ENCODE peak calls at places on chromosomes 13 and 19, in four cellular contexts. W is PC-3, M is mammary epithelial cell, F is GM23338. K is an unnamed sample.

GRCh38 chr13:30866692-30867669 is 39.1 kb upstream of the MEDAG start:
- DNase-seq in F (no peak), W (no peak), M (no peak), K (no peak)

GRCh38 chr19:42109896-42110295 is 22.4 kb downstream of the POU2F2 start:
- DNase-seq in M (no peak), W (no peak), F (no peak), K (no peak)

GRCh38 chr13:46181799-46182490 is at the start of gene LCP1:
- DNase-seq in M (peak; percentile 10), W (peak; percentile 83), F (peak; percentile 16), K (peak; percentile 87)

GRCh38 chr13:24008679-24009078 is 111.4 kb upstream of the C1QTNF9B start:
- DNase-seq in F (no peak), M (no peak), W (peak; percentile 6), K (no peak)

GRCh38 chr13:30998548-30999140 is 66.2 kb downstream of the TEX26 start:
- DNase-seq in M (peak; percentile 21), W (no peak), F (no peak), K (no peak)

GRCh38 chr19:50341091-50341564 is 12.0 kb upstream of the KCNC3 start:
- DNase-seq in F (no peak), M (no peak), W (no peak), K (no peak)

GRCh38 chr19:53511933-53512374 is 26.0 kb upstream of the ZNF331 start:
- DNase-seq in W (peak; percentile 63), M (peak; percentile 43), F (peak; percentile 96), K (peak; percentile 29)

GRCh38 chr19:58520257-58520599 is 618 bp upstream of the ZBTB45 start:
- DNase-seq in M (no peak), F (no peak), W (no peak), K (no peak)

GRCh38 chr13:31769581-31769980 is 30.3 kb downstream of the RXFP2 start:
- DNase-seq in W (no peak), F (no peak), M (no peak), K (no peak)

GRCh38 chr19:40803857-40804782 is 5.1 kb downstream of the EGLN2 start:
- DNase-seq in M (no peak), F (peak; percentile 56), W (peak; percentile 10), K (no peak)

GRCh38 chr19:41323430-41324125 is 13.6 kb downstream of the CCDC97 start:
- DNase-seq in F (peak; percentile 37), W (peak; percentile 72), M (no peak), K (no peak)

GRCh38 chr13:75222031-75222430 is 259.9 kb downstream of the TBC1D4 start:
- DNase-seq in F (no peak), M (peak; percentile 12), W (no peak), K (no peak)

GRCh38 chr13:33284916-33285315 is 639 bp downstream of the STARD13 start:
- DNase-seq in M (peak; percentile 44), F (no peak), W (peak; percentile 53), K (peak; percentile 41)

GRCh38 chr13:43469791-43470190 is 317.0 kb downstream of the ENOX1 start:
- DNase-seq in M (no peak), W (no peak), F (no peak), K (no peak)

GRCh38 chr13:91946498-91947070 is 548.2 kb downstream of the GPC5 start:
- DNase-seq in M (peak; percentile 0), F (peak; percentile 78), W (peak; percentile 23), K (no peak)

GRCh38 chr19:40369797-40370196 is 20.2 kb downstream of the HIPK4 start:
- DNase-seq in M (no peak), F (no peak), W (no peak), K (no peak)

GRCh38 chr13:30698488-30699005 is 36.8 kb upstream of the ALOX5AP start:
- DNase-seq in W (no peak), F (no peak), M (no peak), K (no peak)

GRCh38 chr13:89812856-89813255 is 1534.6 kb upstream of the MIR17HG start:
- DNase-seq in W (no peak), M (no peak), F (no peak), K (no peak)

GRCh38 chr19:4304509-4305252 is at the start of gene FSD1:
- DNase-seq in W (peak; percentile 56), M (no peak), F (peak; percentile 88), K (no peak)

GRCh38 chr19:49475995-49476880 is 2.2 kb downstream of the FLT3LG start:
- DNase-seq in W (no peak), F (peak; percentile 98), M (no peak), K (no peak)

GRCh38 chr19:50313812-50314536 is 15.2 kb downstream of the KCNC3 start:
- DNase-seq in M (no peak), F (peak; percentile 93), W (peak; percentile 24), K (no peak)

GRCh38 chr13:98771838-98772611 is 19.6 kb upstream of the SLC15A1 start:
- DNase-seq in W (no peak), F (no peak), M (no peak), K (no peak)

GRCh38 chr13:77893066-77893465 is 25.6 kb downstream of the EDNRB start:
- DNase-seq in W (no peak), F (peak; percentile 11), M (no peak), K (no peak)

GRCh38 chr13:46008631-46009030 is 43.9 kb downstream of the ZC3H13 start:
- DNase-seq in M (no peak), F (no peak), W (no peak), K (no peak)

GRCh38 chr13:67230243-67230773 is at the start of gene PCDH9:
- DNase-seq in F (peak; percentile 96), W (peak; percentile 89), M (peak; percentile 94), K (peak; percentile 76)

GRCh38 chr13:67228031-67228430 is 2.1 kb downstream of the PCDH9 start:
- DNase-seq in M (no peak), W (no peak), F (no peak), K (no peak)

GRCh38 chr13:67229438-67230242 is 496 bp downstream of the PCDH9 start:
- DNase-seq in M (no peak), F (peak; percentile 10), W (peak; percentile 6), K (no peak)

GRCh38 chr13:67227131-67227983 is 2.8 kb downstream of the PCDH9 start:
- DNase-seq in M (no peak), F (no peak), W (no peak), K (no peak)

DNA sequence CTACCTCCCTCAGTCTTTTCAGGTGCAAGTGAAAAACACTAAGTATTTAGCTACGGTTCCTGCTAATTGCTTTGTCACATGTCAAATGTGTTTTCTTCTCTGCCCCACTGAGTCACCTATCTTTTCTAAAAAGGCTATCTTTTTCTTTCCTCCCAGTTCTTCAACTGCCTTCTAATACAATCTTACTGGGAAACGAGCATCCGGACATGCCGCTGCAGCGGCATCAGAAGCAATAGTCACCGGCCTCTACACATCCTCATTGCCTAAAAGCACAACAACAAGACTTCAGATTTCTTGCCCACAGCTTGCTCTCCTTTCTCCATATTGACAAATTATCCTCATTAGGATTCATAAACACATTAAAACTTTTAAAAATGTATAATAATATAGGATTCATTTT is 1.2 kb downstream of the PCDH9 start:
- DNase-seq in M (no peak), F (no peak), W (no peak), K (no peak)
- H2AFZ ChIP-seq in M (no peak overlapping the region), F (no peak overlapping the region), W (no peak overlapping the region), K (no peak overlapping the region)

GRCh38 chr19:16078759-16079707 is 2.7 kb downstream of the TPM4 start:
- DNase-seq in W (peak; percentile 99), F (peak; percentile 68), M (peak; percentile 94), K (peak; percentile 98)

GRCh38 chr19:16075430-16076153 is 703 bp upstream of the TPM4 start:
- DNase-seq in W (no peak), F (no peak), M (no peak), K (no peak)

GRCh38 chr19:16076154-16076957 is at the start of gene TPM4:
- DNase-seq in M (peak; percentile 93), F (peak; percentile 95), W (no peak), K (peak; percentile 92)

GRCh38 chr19:16078311-16078758 is 2.0 kb downstream of the TPM4 start:
- DNase-seq in F (no peak), M (peak; percentile 78), W (peak; percentile 67), K (no peak)

DNA sequence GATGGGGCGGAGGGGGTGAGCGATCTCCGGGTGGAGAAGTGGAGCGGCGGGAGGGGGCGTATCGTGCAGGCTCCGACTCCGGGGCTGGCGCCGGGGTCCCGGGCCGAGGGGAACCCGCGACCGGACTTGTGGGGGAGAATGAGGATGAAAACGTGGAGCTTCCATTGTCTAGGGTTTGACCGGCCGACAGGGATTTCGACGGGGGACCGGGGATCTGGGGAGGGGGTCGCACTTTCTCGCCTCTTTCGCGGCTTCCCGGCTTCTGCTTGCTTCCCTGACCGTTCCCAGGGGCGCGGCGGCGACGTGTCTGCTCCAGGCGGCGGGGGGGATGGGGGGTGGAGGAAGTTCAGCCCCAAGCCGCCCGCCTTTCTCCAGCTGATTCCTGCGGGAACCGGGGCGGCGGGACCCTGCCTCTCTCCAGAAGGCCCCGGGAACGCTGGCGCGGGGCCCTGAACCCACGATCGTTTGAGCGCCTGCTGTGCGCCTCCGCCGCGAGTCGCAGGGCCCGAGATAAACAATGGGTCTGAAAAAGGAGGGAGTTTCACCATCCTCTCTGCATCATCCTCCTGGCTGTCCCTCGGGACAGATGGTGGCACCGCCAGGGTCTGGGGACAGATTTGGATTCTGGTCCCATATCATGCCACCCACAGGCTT is 790 bp downstream of the TPM4 start:
- DNase-seq in W (no peak), M (peak; percentile 29), F (peak; percentile 68), K (no peak)
- H2AFZ ChIP-seq in W (no peak overlapping the region), M (no peak overlapping the region), F (no peak overlapping the region), K (no peak overlapping the region)

GRCh38 chr19:12750851-12751250 is 740 bp upstream of the BEST2 start:
- DNase-seq in M (no peak), F (no peak), W (no peak), K (no peak)

GRCh38 chr19:12748489-12748888 is 3.1 kb upstream of the BEST2 start:
- DNase-seq in W (no peak), F (no peak), M (no peak), K (no peak)

GRCh38 chr19:12749938-12750521 is 1.6 kb upstream of the BEST2 start:
- DNase-seq in M (no peak), F (peak; percentile 42), W (peak; percentile 64), K (no peak)

GRCh38 chr19:12745166-12745897 is 6.3 kb upstream of the BEST2 start:
- DNase-seq in M (no peak), W (no peak), F (no peak), K (peak; percentile 67)
- H2AFZ ChIP-seq in M (no peak overlapping the region), W (no peak overlapping the region), F (no peak overlapping the region), K (no peak overlapping the region)

GRCh38 chr19:14031719-14032480 is at the start of gene IL27RA:
- DNase-seq in M (peak; percentile 61), W (peak; percentile 63), F (peak; percentile 80), K (peak; percentile 48)

GRCh38 chr19:14028901-14029300 is 953 bp downstream of the RLN3 start:
- DNase-seq in M (no peak), W (no peak), F (no peak), K (no peak)

GRCh38 chr19:14023404-14024235 is 4.3 kb upstream of the RLN3 start:
- DNase-seq in F (peak; percentile 90), M (peak; percentile 34), W (peak; percentile 72), K (peak; percentile 56)

GRCh38 chr19:14030997-14031718 is 404 bp upstream of the IL27RA start:
- DNase-seq in M (no peak), F (peak; percentile 28), W (no peak), K (no peak)

DNA sequence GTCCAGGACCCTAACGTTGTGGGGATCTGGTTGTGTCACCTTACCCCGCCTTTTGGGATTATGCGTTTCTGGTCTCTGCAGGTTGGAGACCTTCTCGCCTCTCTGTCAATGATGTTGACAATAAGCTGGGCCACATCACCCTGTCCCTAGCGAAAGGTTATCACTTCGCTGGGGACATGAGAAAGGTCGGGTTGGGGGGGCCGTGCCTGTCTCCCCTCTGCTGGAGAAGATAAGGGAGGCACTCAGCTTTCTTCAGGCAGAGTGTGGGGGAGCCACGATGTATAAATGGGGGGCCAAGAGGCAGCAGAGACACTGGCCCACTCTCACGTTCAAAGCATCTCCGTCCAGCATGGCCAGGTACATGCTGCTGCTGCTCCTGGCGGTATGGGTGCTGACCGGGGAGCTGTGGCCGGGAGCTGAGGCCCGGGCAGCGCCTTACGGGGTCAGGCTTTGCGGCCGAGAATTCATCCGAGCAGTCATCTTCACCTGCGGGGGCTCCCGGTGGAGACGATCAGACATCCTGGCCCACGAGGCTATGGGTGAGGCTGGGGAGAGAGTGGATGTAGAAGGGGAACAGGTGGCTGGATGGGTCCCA is at the start of gene RLN3:
- DNase-seq in F (no peak), W (no peak), M (no peak), K (no peak)
- H2AFZ ChIP-seq in F (no peak within 1 kb of the TSS), W (no peak within 1 kb of the TSS), M (no peak within 1 kb of the TSS), K (no peak within 1 kb of the TSS)